ENCODE peak calls at places on chromosomes 12 and 14, in eight cellular contexts. One of them, this sample, is unnamed.

GRCh38 chr14:46490150-46490769 is 161.3 kb downstream of the RPL10L start:
- DNase-seq in body of pancreas: no peak
- DNase-seq in breast epithelium: no peak
- DNase-seq in heart left ventricle: no peak
- DNase-seq in transverse colon: no peak
- DNase-seq in IMR-90: no peak
- DNase-seq in right lobe of liver: no peak
- DNase-seq in Peyer's patch: no peak
- DNase-seq in this sample: no peak

GRCh38 chr12:115570271-115570777 is 707.2 kb downstream of the MED13L start:
- DNase-seq in body of pancreas: no peak
- DNase-seq in breast epithelium: no peak
- DNase-seq in heart left ventricle: no peak
- DNase-seq in transverse colon: no peak
- DNase-seq in IMR-90: peak; percentile 48
- DNase-seq in right lobe of liver: no peak
- DNase-seq in Peyer's patch: no peak
- DNase-seq in this sample: no peak

GRCh38 chr14:83664389-83664788 is 1865.6 kb upstream of the FLRT2 start:
- DNase-seq in body of pancreas: no peak
- DNase-seq in breast epithelium: no peak
- DNase-seq in heart left ventricle: no peak
- DNase-seq in transverse colon: no peak
- DNase-seq in IMR-90: no peak
- DNase-seq in right lobe of liver: no peak
- DNase-seq in Peyer's patch: no peak
- DNase-seq in this sample: no peak

GRCh38 chr12:57112492-57113294 is 1.5 kb upstream of the STAT6 start:
- DNase-seq in body of pancreas: no peak
- DNase-seq in breast epithelium: no peak
- DNase-seq in heart left ventricle: no peak
- DNase-seq in transverse colon: no peak
- DNase-seq in IMR-90: no peak
- DNase-seq in right lobe of liver: no peak
- DNase-seq in Peyer's patch: no peak
- DNase-seq in this sample: no peak

GRCh38 chr12:92290881-92291280 is 145.2 kb upstream of the BTG1 start:
- DNase-seq in body of pancreas: no peak
- DNase-seq in breast epithelium: no peak
- DNase-seq in heart left ventricle: no peak
- DNase-seq in transverse colon: no peak
- DNase-seq in IMR-90: peak; percentile 64
- DNase-seq in right lobe of liver: no peak
- DNase-seq in Peyer's patch: no peak
- DNase-seq in this sample: no peak

GRCh38 chr14:66105819-66106218 is 380.4 kb upstream of the CCDC196 start:
- DNase-seq in body of pancreas: no peak
- DNase-seq in breast epithelium: no peak
- DNase-seq in heart left ventricle: no peak
- DNase-seq in transverse colon: no peak
- DNase-seq in IMR-90: no peak
- DNase-seq in right lobe of liver: no peak
- DNase-seq in Peyer's patch: no peak
- DNase-seq in this sample: no peak

GRCh38 chr12:132478845-132479244 is 11.1 kb upstream of the FBRSL1 start:
- DNase-seq in body of pancreas: no peak
- DNase-seq in breast epithelium: no peak
- DNase-seq in heart left ventricle: no peak
- DNase-seq in transverse colon: no peak
- DNase-seq in IMR-90: no peak
- DNase-seq in right lobe of liver: no peak
- DNase-seq in Peyer's patch: no peak
- DNase-seq in this sample: no peak

GRCh38 chr14:76710093-76711010 is 50.9 kb upstream of the VASH1 start:
- DNase-seq in body of pancreas: peak; percentile 28
- DNase-seq in breast epithelium: no peak
- DNase-seq in heart left ventricle: no peak
- DNase-seq in transverse colon: no peak
- DNase-seq in IMR-90: peak; percentile 59
- DNase-seq in right lobe of liver: no peak
- DNase-seq in Peyer's patch: no peak
- DNase-seq in this sample: peak; percentile 46

GRCh38 chr12:123961585-123961984 is 11.0 kb downstream of the CCDC92 start:
- DNase-seq in body of pancreas: no peak
- DNase-seq in breast epithelium: no peak
- DNase-seq in heart left ventricle: no peak
- DNase-seq in transverse colon: peak; percentile 33
- DNase-seq in IMR-90: no peak
- DNase-seq in right lobe of liver: no peak
- DNase-seq in Peyer's patch: no peak
- DNase-seq in this sample: no peak

GRCh38 chr14:93051600-93052546 is 63.9 kb downstream of the ITPK1 start:
- DNase-seq in body of pancreas: no peak
- DNase-seq in breast epithelium: no peak
- DNase-seq in heart left ventricle: no peak
- DNase-seq in transverse colon: no peak
- DNase-seq in IMR-90: no peak
- DNase-seq in right lobe of liver: no peak
- DNase-seq in Peyer's patch: no peak
- DNase-seq in this sample: no peak

GRCh38 chr12:119334459-119335170 is at the start of gene CCDC60:
- DNase-seq in body of pancreas: peak; percentile 22
- DNase-seq in breast epithelium: no peak
- DNase-seq in heart left ventricle: no peak
- DNase-seq in transverse colon: peak; percentile 52
- DNase-seq in IMR-90: no peak
- DNase-seq in right lobe of liver: peak; percentile 50
- DNase-seq in Peyer's patch: no peak
- DNase-seq in this sample: no peak

GRCh38 chr12:13208533-13209278 is 12.2 kb downstream of the EMP1 start:
- DNase-seq in body of pancreas: no peak
- DNase-seq in breast epithelium: no peak
- DNase-seq in heart left ventricle: no peak
- DNase-seq in transverse colon: no peak
- DNase-seq in IMR-90: peak; percentile 53
- DNase-seq in right lobe of liver: no peak
- DNase-seq in Peyer's patch: no peak
- DNase-seq in this sample: no peak

GRCh38 chr14:75427482-75428229 is at the start of gene JDP2:
- DNase-seq in body of pancreas: peak; percentile 95
- DNase-seq in breast epithelium: peak; percentile 80
- DNase-seq in heart left ventricle: peak; percentile 98
- DNase-seq in transverse colon: peak; percentile 94
- DNase-seq in IMR-90: peak; percentile 76
- DNase-seq in right lobe of liver: peak; percentile 94
- DNase-seq in Peyer's patch: peak; percentile 72
- DNase-seq in this sample: peak; percentile 96
- TF ChIP-seq POLR2A in body of pancreas: peak; percentile 85
- TF ChIP-seq POLR2A in breast epithelium: peak; percentile 31
- TF ChIP-seq POLR2A in heart left ventricle: peak; percentile 83
- TF ChIP-seq POLR2A in transverse colon: peak; percentile 78
- TF ChIP-seq POLR2A in IMR-90: peak; percentile 82
- TF ChIP-seq POLR2A in right lobe of liver: peak; percentile 91
- TF ChIP-seq POLR2A in Peyer's patch: peak; percentile 87
- TF ChIP-seq POLR2A in this sample: peak; percentile 82

DNA sequence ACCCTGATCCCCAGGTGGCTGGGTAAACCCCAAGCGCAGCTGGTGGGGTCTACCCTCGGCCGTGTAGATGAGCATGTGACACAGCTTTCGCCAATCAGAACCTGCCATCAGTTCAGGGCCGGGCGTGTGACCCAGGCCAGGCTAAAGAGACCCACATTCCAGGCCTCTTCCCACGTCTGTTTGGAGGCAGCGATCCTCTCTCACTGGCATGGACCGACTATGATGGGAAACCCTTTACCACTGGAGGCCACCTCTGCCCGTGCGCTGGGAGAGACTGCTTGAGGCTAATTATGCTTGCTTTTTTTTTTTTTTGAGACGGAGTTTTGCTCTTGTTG is 38.9 kb downstream of the TRAFD1 start:
- DNase-seq in body of pancreas: no peak
- DNase-seq in breast epithelium: no peak
- DNase-seq in heart left ventricle: no peak
- DNase-seq in transverse colon: no peak
- DNase-seq in IMR-90: no peak
- DNase-seq in right lobe of liver: no peak
- DNase-seq in Peyer's patch: no peak
- DNase-seq in this sample: no peak
- H3K27ac ChIP-seq in body of pancreas: no peak overlapping the region
- H3K27ac ChIP-seq in breast epithelium: no peak overlapping the region
- H3K27ac ChIP-seq in heart left ventricle: no peak overlapping the region
- H3K27ac ChIP-seq in transverse colon: no peak overlapping the region
- H3K27ac ChIP-seq in IMR-90: no peak overlapping the region
- H3K27ac ChIP-seq in right lobe of liver: no peak overlapping the region
- H3K27ac ChIP-seq in Peyer's patch: no peak overlapping the region
- H3K27ac ChIP-seq in this sample: no peak overlapping the region

GRCh38 chr12:14426792-14427191 is 61.3 kb downstream of the ATF7IP start:
- DNase-seq in body of pancreas: no peak
- DNase-seq in breast epithelium: no peak
- DNase-seq in heart left ventricle: no peak
- DNase-seq in transverse colon: no peak
- DNase-seq in IMR-90: no peak
- DNase-seq in right lobe of liver: no peak
- DNase-seq in Peyer's patch: no peak
- DNase-seq in this sample: no peak
- H3K36me3 ChIP-seq in body of pancreas: no peaks in the 10 kb centered on the region
- H3K36me3 ChIP-seq in breast epithelium: no peaks in the 10 kb centered on the region
- H3K36me3 ChIP-seq in heart left ventricle: peaks cover 38% of the 10 kb centered on the region
- H3K36me3 ChIP-seq in transverse colon: no peaks in the 10 kb centered on the region
- H3K36me3 ChIP-seq in IMR-90: peaks cover 11% of the 10 kb centered on the region
- H3K36me3 ChIP-seq in right lobe of liver: peaks cover 6% of the 10 kb centered on the region
- H3K36me3 ChIP-seq in Peyer's patch: peaks cover 14% of the 10 kb centered on the region
- H3K36me3 ChIP-seq in this sample: no peaks in the 10 kb centered on the region

GRCh38 chr14:22098435-22098834 is 424.8 kb upstream of the OR4E1 start:
- DNase-seq in body of pancreas: no peak
- DNase-seq in breast epithelium: no peak
- DNase-seq in heart left ventricle: no peak
- DNase-seq in transverse colon: no peak
- DNase-seq in IMR-90: no peak
- DNase-seq in right lobe of liver: no peak
- DNase-seq in Peyer's patch: no peak
- DNase-seq in this sample: no peak

GRCh38 chr14:22097606-22098292 is 424.1 kb upstream of the OR4E1 start:
- DNase-seq in body of pancreas: no peak
- DNase-seq in breast epithelium: no peak
- DNase-seq in heart left ventricle: no peak
- DNase-seq in transverse colon: no peak
- DNase-seq in IMR-90: no peak
- DNase-seq in right lobe of liver: no peak
- DNase-seq in Peyer's patch: no peak
- DNase-seq in this sample: no peak

GRCh38 chr14:22096511-22096890 is 422.9 kb upstream of the OR4E1 start:
- DNase-seq in body of pancreas: no peak
- DNase-seq in breast epithelium: no peak
- DNase-seq in heart left ventricle: no peak
- DNase-seq in transverse colon: no peak
- DNase-seq in IMR-90: no peak
- DNase-seq in right lobe of liver: no peak
- DNase-seq in Peyer's patch: no peak
- DNase-seq in this sample: no peak

GRCh38 chr14:22097072-22097471 is 423.5 kb upstream of the OR4E1 start:
- DNase-seq in body of pancreas: no peak
- DNase-seq in breast epithelium: no peak
- DNase-seq in heart left ventricle: no peak
- DNase-seq in transverse colon: no peak
- DNase-seq in IMR-90: no peak
- DNase-seq in right lobe of liver: no peak
- DNase-seq in Peyer's patch: no peak
- DNase-seq in this sample: no peak

GRCh38 chr14:22095845-22096510 is 422.4 kb upstream of the OR4E1 start:
- DNase-seq in body of pancreas: no peak
- DNase-seq in breast epithelium: no peak
- DNase-seq in heart left ventricle: no peak
- DNase-seq in transverse colon: no peak
- DNase-seq in IMR-90: no peak
- DNase-seq in right lobe of liver: no peak
- DNase-seq in Peyer's patch: no peak
- DNase-seq in this sample: no peak
- TF ChIP-seq POLR2A in body of pancreas: no peak
- TF ChIP-seq POLR2A in breast epithelium: no peak
- TF ChIP-seq POLR2A in heart left ventricle: no peak
- TF ChIP-seq POLR2A in transverse colon: no peak
- TF ChIP-seq POLR2A in IMR-90: no peak
- TF ChIP-seq POLR2A in right lobe of liver: no peak
- TF ChIP-seq POLR2A in Peyer's patch: no peak
- TF ChIP-seq POLR2A in this sample: no peak

GRCh38 chr14:90759370-90760054 is 56.7 kb downstream of the TTC7B start:
- DNase-seq in body of pancreas: no peak
- DNase-seq in breast epithelium: no peak
- DNase-seq in heart left ventricle: no peak
- DNase-seq in transverse colon: no peak
- DNase-seq in IMR-90: no peak
- DNase-seq in right lobe of liver: no peak
- DNase-seq in Peyer's patch: peak; percentile 22
- DNase-seq in this sample: no peak
- H3K27ac ChIP-seq in body of pancreas: no peak overlapping the region
- H3K27ac ChIP-seq in breast epithelium: peak overlapping the region; percentile 93
- H3K27ac ChIP-seq in heart left ventricle: peak overlapping the region; percentile 93
- H3K27ac ChIP-seq in transverse colon: peak overlapping the region; percentile 87
- H3K27ac ChIP-seq in IMR-90: no peak overlapping the region
- H3K27ac ChIP-seq in right lobe of liver: peak overlapping the region; percentile 58
- H3K27ac ChIP-seq in Peyer's patch: peak overlapping the region; percentile 80
- H3K27ac ChIP-seq in this sample: peak overlapping the region; percentile 95

GRCh38 chr12:52056801-52057613 is 5.8 kb downstream of the NR4A1 start:
- DNase-seq in body of pancreas: no peak
- DNase-seq in breast epithelium: no peak
- DNase-seq in heart left ventricle: no peak
- DNase-seq in transverse colon: peak; percentile 44
- DNase-seq in IMR-90: peak; percentile 54
- DNase-seq in right lobe of liver: peak; percentile 55
- DNase-seq in Peyer's patch: no peak
- DNase-seq in this sample: no peak

GRCh38 chr12:52053570-52054209 is 2.4 kb downstream of the NR4A1 start:
- DNase-seq in body of pancreas: no peak
- DNase-seq in breast epithelium: no peak
- DNase-seq in heart left ventricle: no peak
- DNase-seq in transverse colon: peak; percentile 57
- DNase-seq in IMR-90: peak; percentile 64
- DNase-seq in right lobe of liver: no peak
- DNase-seq in Peyer's patch: no peak
- DNase-seq in this sample: peak; percentile 33

GRCh38 chr12:52055781-52056711 is 4.8 kb downstream of the NR4A1 start:
- DNase-seq in body of pancreas: no peak
- DNase-seq in breast epithelium: no peak
- DNase-seq in heart left ventricle: no peak
- DNase-seq in transverse colon: peak; percentile 52
- DNase-seq in IMR-90: peak; percentile 56
- DNase-seq in right lobe of liver: peak; percentile 60
- DNase-seq in Peyer's patch: no peak
- DNase-seq in this sample: peak; percentile 46

GRCh38 chr12:52054231-52054837 is 3.1 kb downstream of the NR4A1 start:
- DNase-seq in body of pancreas: no peak
- DNase-seq in breast epithelium: no peak
- DNase-seq in heart left ventricle: no peak
- DNase-seq in transverse colon: peak; percentile 58
- DNase-seq in IMR-90: no peak
- DNase-seq in right lobe of liver: peak; percentile 58
- DNase-seq in Peyer's patch: no peak
- DNase-seq in this sample: no peak

GRCh38 chr12:52054838-52055741 is 3.8 kb downstream of the NR4A1 start:
- DNase-seq in body of pancreas: no peak
- DNase-seq in breast epithelium: no peak
- DNase-seq in heart left ventricle: peak; percentile 32
- DNase-seq in transverse colon: peak; percentile 36
- DNase-seq in IMR-90: peak; percentile 44
- DNase-seq in right lobe of liver: peak; percentile 58
- DNase-seq in Peyer's patch: no peak
- DNase-seq in this sample: no peak
- H3K36me3 ChIP-seq in body of pancreas: no peaks in the 10 kb centered on the region
- H3K36me3 ChIP-seq in breast epithelium: no peaks in the 10 kb centered on the region
- H3K36me3 ChIP-seq in heart left ventricle: peaks cover 66% of the 10 kb centered on the region
- H3K36me3 ChIP-seq in transverse colon: no peaks in the 10 kb centered on the region
- H3K36me3 ChIP-seq in IMR-90: peaks cover 46% of the 10 kb centered on the region
- H3K36me3 ChIP-seq in right lobe of liver: no peaks in the 10 kb centered on the region
- H3K36me3 ChIP-seq in Peyer's patch: peaks cover 47% of the 10 kb centered on the region
- H3K36me3 ChIP-seq in this sample: peaks cover 10% of the 10 kb centered on the region

GRCh38 chr14:100325958-100326357 is 2.8 kb downstream of the SLC25A47 start:
- DNase-seq in body of pancreas: peak; percentile 55
- DNase-seq in breast epithelium: no peak
- DNase-seq in heart left ventricle: no peak
- DNase-seq in transverse colon: no peak
- DNase-seq in IMR-90: no peak
- DNase-seq in right lobe of liver: peak; percentile 91
- DNase-seq in Peyer's patch: no peak
- DNase-seq in this sample: no peak
- TF ChIP-seq POLR2A in body of pancreas: no peak
- TF ChIP-seq POLR2A in breast epithelium: no peak
- TF ChIP-seq POLR2A in heart left ventricle: no peak
- TF ChIP-seq POLR2A in transverse colon: no peak
- TF ChIP-seq POLR2A in IMR-90: no peak
- TF ChIP-seq POLR2A in right lobe of liver: no peak
- TF ChIP-seq POLR2A in Peyer's patch: no peak
- TF ChIP-seq POLR2A in this sample: no peak

This sample was measured in tibial nerve.